ENCODE peak calls at places on chromosomes 7 and 10, in eight cellular contexts. B is left lung, C is aorta, J is BE2C, K is ascending aorta, M is adipocyte, I is epithelial cell of esophagus, P is heart right ventricle. T is an unnamed sample.

GRCh38 chr10:30092151-30092790 is 32.9 kb upstream of the JCAD start:
- DNase-seq in K (no peak), I (peak), M (peak), P (no peak), C (no peak), J (no peak), B (no peak), T (no peak)

GRCh38 chr10:128103229-128103714 is 23.0 kb downstream of the MKI67 start:
- DNase-seq in I (no peak), B (no peak), P (no peak), C (no peak), J (no peak), M (no peak), K (no peak), T (no peak)

GRCh38 chr7:70733115-70733514 is 398.8 kb upstream of the GALNT17 start:
- DNase-seq in I (no peak), K (no peak), M (no peak), J (no peak), B (no peak), P (no peak), C (no peak), T (no peak)

GRCh38 chr7:45187089-45187945 is 29.7 kb downstream of the RAMP3 start:
- DNase-seq in P (no peak), J (no peak), C (no peak), K (no peak), I (no peak), M (no peak), B (no peak), T (no peak)

GRCh38 chr7:26397326-26397725 is 105.7 kb downstream of the SNX10 start:
- DNase-seq in M (no peak), B (no peak), I (no peak), P (no peak), K (no peak), J (no peak), C (no peak), T (no peak)

GRCh38 chr10:13439771-13440708 is 88.8 kb downstream of the BEND7 start:
- DNase-seq in B (peak), K (no peak), I (peak), J (peak), M (peak), P (peak), C (peak), T (no peak)

GRCh38 chr7:90961037-90961725 is 303.1 kb upstream of the FZD1 start:
- DNase-seq in I (peak), B (no peak), C (no peak), K (no peak), M (no peak), P (no peak), J (no peak), T (no peak)

GRCh38 chr7:142298009-142298408 is 40.2 kb upstream of the PRSS58 start:
- DNase-seq in K (no peak), B (no peak), C (no peak), P (no peak), I (peak), M (no peak), J (no peak), T (no peak)

GRCh38 chr7:80882213-80882801 is 36.5 kb downstream of the SEMA3C start:
- DNase-seq in P (no peak), K (no peak), J (no peak), B (no peak), C (no peak), I (no peak), M (no peak), T (no peak)

GRCh38 chr7:95840953-95841950 is 68.9 kb downstream of the DYNC1I1 start:
- DNase-seq in M (no peak), B (no peak), P (no peak), I (peak), K (no peak), C (no peak), J (peak), T (no peak)

GRCh38 chr7:17989546-17989945 is 38.1 kb downstream of the PRPS1L1 start:
- DNase-seq in C (no peak), I (peak), B (no peak), J (no peak), P (no peak), M (no peak), K (no peak), T (no peak)

GRCh38 chr10:9762966-9763656 is 1254.6 kb upstream of the CELF2 start:
- DNase-seq in I (peak), J (no peak), M (no peak), C (no peak), P (no peak), K (no peak), B (no peak), T (peak)

GRCh38 chr10:128367807-128368206 is 241.6 kb upstream of the MKI67 start:
- DNase-seq in P (no peak), K (no peak), J (no peak), B (no peak), I (no peak), M (no peak), C (no peak), T (no peak)

GRCh38 chr7:7118822-7119221 is 63.5 kb upstream of the C1GALT1 start:
- DNase-seq in P (no peak), J (no peak), K (no peak), I (no peak), C (no peak), B (no peak), M (no peak), T (no peak)

GRCh38 chr7:156943091-156944041 is 6.1 kb upstream of the NOM1 start:
- DNase-seq in B (no peak), K (no peak), M (no peak), C (no peak), P (no peak), J (no peak), I (peak), T (no peak)

GRCh38 chr7:91634485-91635177 is 245.9 kb downstream of the MTERF1 start:
- DNase-seq in C (no peak), B (no peak), K (no peak), M (no peak), J (no peak), I (peak), P (no peak), T (no peak)

GRCh38 chr10:42936580-42936979 is 140.3 kb upstream of the RET start:
- DNase-seq in B (no peak), M (no peak), J (no peak), C (no peak), I (no peak), K (no peak), P (no peak), T (no peak)

GRCh38 chr7:149559711-149560110 is 62.1 kb upstream of the ZNF746 start:
- DNase-seq in C (no peak), B (no peak), J (no peak), P (no peak), K (no peak), I (peak), M (peak), T (no peak)

GRCh38 chr7:46291064-46291463 is 370.0 kb upstream of the IGFBP3 start:
- DNase-seq in C (no peak), K (no peak), M (peak), B (no peak), P (no peak), J (peak), I (peak), T (no peak)

GRCh38 chr10:116659049-116659670 is 38.4 kb downstream of the PNLIPRP2 start:
- DNase-seq in B (no peak), M (no peak), J (no peak), I (no peak), P (no peak), C (no peak), K (no peak), T (no peak)

GRCh38 chr7:33678675-33679335 is 226.5 kb upstream of the BMPER start:
- DNase-seq in B (no peak), J (no peak), P (no peak), K (no peak), C (no peak), I (no peak), M (no peak), T (no peak)

GRCh38 chr7:109745677-109746410 is 1176.2 kb downstream of the DNAJB9 start:
- DNase-seq in M (no peak), P (no peak), I (no peak), K (no peak), B (no peak), C (no peak), J (peak), T (no peak)

GRCh38 chr7:156927571-156928405 is 21.7 kb upstream of the NOM1 start:
- DNase-seq in C (no peak), P (no peak), J (no peak), M (no peak), K (no peak), I (no peak), B (no peak), T (no peak)

GRCh38 chr10:96512997-96513685 is 585 bp downstream of the TLL2 start:
- DNase-seq in B (no peak), K (no peak), C (no peak), I (peak), J (no peak), M (peak), P (peak), T (no peak)

GRCh38 chr7:47350425-47350824 is 231.5 kb downstream of the TNS3 start:
- DNase-seq in P (no peak), I (no peak), J (no peak), K (no peak), C (no peak), B (no peak), M (no peak), T (no peak)

GRCh38 chr7:4144801-4145470 is 537.2 kb upstream of the FOXK1 start:
- DNase-seq in P (peak), C (peak), J (peak), M (peak), B (peak), I (no peak), K (no peak), T (peak)

GRCh38 chr10:79402951-79403350 is 42.5 kb downstream of the ZCCHC24 start:
- DNase-seq in I (no peak), M (no peak), J (no peak), B (peak), P (peak), K (no peak), C (peak), T (no peak)

GRCh38 chr10:46520941-46521340 is 35.5 kb downstream of the GPRIN2 start:
- DNase-seq in M (no peak), I (peak), C (peak), B (peak), J (peak), K (no peak), P (no peak), T (peak)

GRCh38 chr7:50446542-50446960 is 3.6 kb downstream of the FIGNL1 start:
- DNase-seq in I (peak), M (no peak), P (no peak), K (no peak), C (no peak), B (peak), J (no peak), T (peak)

GRCh38 chr7:140646931-140647647 is 6.5 kb upstream of the DENND2A start:
- DNase-seq in I (no peak), B (no peak), M (peak), J (peak), P (peak), K (no peak), C (no peak), T (no peak)

GRCh38 chr7:148045521-148045920 is 545.0 kb upstream of the C7orf33 start:
- DNase-seq in P (no peak), J (no peak), K (no peak), B (no peak), M (no peak), I (no peak), C (no peak), T (no peak)

GRCh38 chr7:148044173-148044572 is 546.4 kb upstream of the C7orf33 start:
- DNase-seq in M (no peak), K (no peak), J (no peak), B (no peak), P (no peak), C (no peak), I (no peak), T (no peak)

GRCh38 chr7:148050492-148051158 is 539.9 kb upstream of the C7orf33 start:
- DNase-seq in K (no peak), B (no peak), I (no peak), C (no peak), M (no peak), J (no peak), P (no peak), T (no peak)

GRCh38 chr7:148049068-148049467 is 541.5 kb upstream of the C7orf33 start:
- DNase-seq in J (no peak), P (no peak), M (no peak), C (no peak), K (no peak), B (no peak), I (no peak), T (no peak)
- H3K4me3 ChIP-seq in J (no peak), P (no peak), M (no peak), C (no peak), K (no peak), B (no peak), I (no peak), T (no peak)

GRCh38 chr7:1569016-1569415 is 816 bp downstream of the PSMG3 start:
- DNase-seq in K (no peak), P (no peak), M (no peak), C (no peak), I (peak), B (no peak), J (no peak), T (no peak)

GRCh38 chr7:1569440-1569832 is 396 bp downstream of the PSMG3 start:
- DNase-seq in B (no peak), J (no peak), P (no peak), I (no peak), C (no peak), M (no peak), K (no peak), T (no peak)

GRCh38 chr7:1566687-1567081 is 3.1 kb downstream of the PSMG3 start:
- DNase-seq in I (no peak), J (no peak), B (no peak), P (no peak), K (no peak), C (no peak), M (no peak), T (no peak)

GRCh38 chr7:1567893-1568292 is 1.9 kb downstream of the PSMG3 start:
- DNase-seq in M (no peak), P (no peak), K (no peak), C (no peak), J (peak), I (peak), B (no peak), T (peak)

GRCh38 chr7:1567082-1567771 is 2.6 kb downstream of the PSMG3 start:
- DNase-seq in B (no peak), M (no peak), P (no peak), C (no peak), J (no peak), K (no peak), I (peak), T (peak)
- H3K4me3 ChIP-seq in B (no peak), M (peak), P (no peak), C (no peak), J (peak), K (no peak), I (no peak), T (peak)

GRCh38 chr7:106599343-106599698 is 61.6 kb downstream of the CCDC71L start:
- DNase-seq in B (no peak), J (no peak), P (no peak), C (no peak), K (no peak), I (peak), M (no peak), T (no peak)

GRCh38 chr7:106597014-106597413 is 63.9 kb downstream of the CCDC71L start:
- DNase-seq in P (no peak), C (no peak), J (no peak), B (no peak), M (no peak), K (no peak), I (no peak), T (no peak)

GRCh38 chr7:106595922-106596321 is 65.0 kb downstream of the CCDC71L start:
- DNase-seq in J (no peak), B (no peak), C (no peak), I (no peak), P (no peak), K (no peak), M (no peak), T (no peak)

GRCh38 chr7:106598663-106599342 is 62.2 kb downstream of the CCDC71L start:
- DNase-seq in B (peak), P (peak), I (peak), K (peak), M (peak), C (peak), J (peak), T (peak)

DNA sequence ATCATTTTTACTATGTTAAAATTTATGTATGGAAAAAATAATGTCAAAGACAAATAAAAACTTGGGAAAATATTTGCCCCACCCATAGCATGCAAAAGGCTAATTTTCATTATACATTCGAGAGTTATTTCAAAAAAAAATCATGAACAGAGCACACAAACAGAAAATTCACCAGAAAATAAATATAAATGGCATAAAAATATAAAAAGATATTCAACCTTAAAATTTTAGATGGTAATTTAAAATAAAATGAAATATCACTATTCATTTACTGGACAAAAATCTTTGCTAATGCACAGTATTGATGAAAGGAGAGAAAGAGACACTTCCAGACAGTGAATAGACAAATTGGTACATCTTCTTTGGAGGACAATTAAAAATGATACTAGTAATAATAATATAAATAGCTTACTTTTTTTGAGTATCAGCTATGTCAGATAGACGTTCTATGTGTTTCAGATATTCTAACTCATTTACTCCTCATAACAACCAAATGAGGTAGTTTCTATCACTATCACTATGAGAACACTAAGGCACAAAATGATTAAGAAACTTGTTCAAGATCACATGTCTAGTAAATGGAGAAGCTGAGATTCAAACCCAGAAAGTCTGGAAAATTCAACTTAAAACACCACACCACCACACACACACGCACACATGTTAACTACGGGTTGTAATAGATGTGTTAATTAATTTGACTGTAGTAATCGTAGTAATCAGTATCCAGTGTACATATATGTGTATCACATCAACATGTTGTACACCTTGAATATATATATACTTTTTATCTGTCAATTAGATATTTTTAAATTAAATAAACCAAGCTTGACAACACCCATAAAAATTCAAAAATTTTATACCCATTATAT is 63.0 kb downstream of the CCDC71L start:
- DNase-seq in K (no peak), J (no peak), B (no peak), I (no peak), P (no peak), C (no peak), M (no peak), T (no peak)
- H3K4me3 ChIP-seq in K (peak), J (peak), B (peak), I (no peak), P (no peak), C (no peak), M (peak), T (peak)

GRCh38 chr10:112812571-112812970 is 137.5 kb upstream of the TCF7L2 start:
- DNase-seq in J (no peak), M (no peak), P (no peak), K (no peak), C (no peak), B (no peak), I (no peak), T (no peak)

GRCh38 chr10:112813866-112814596 is 136.0 kb upstream of the TCF7L2 start:
- DNase-seq in I (no peak), B (no peak), J (no peak), M (no peak), C (no peak), P (no peak), K (no peak), T (no peak)

GRCh38 chr10:112810651-112811215 is 139.3 kb upstream of the TCF7L2 start:
- DNase-seq in M (no peak), K (no peak), J (peak), P (no peak), B (no peak), I (no peak), C (no peak), T (no peak)

GRCh38 chr10:112815238-112816032 is 134.6 kb upstream of the TCF7L2 start:
- DNase-seq in I (peak), K (no peak), P (no peak), C (no peak), B (no peak), M (peak), J (no peak), T (no peak)

GRCh38 chr10:112811741-112812551 is 138.1 kb upstream of the TCF7L2 start:
- DNase-seq in M (peak), C (peak), I (peak), K (peak), J (no peak), B (peak), P (no peak), T (peak)
- H3K4me3 ChIP-seq in M (peak), C (no peak), I (no peak), K (no peak), J (no peak), B (no peak), P (no peak), T (peak)